ENCODE peak calls at places on chromosomes 7 and 10, in five cellular contexts. E is lung microvascular endothelial cell, F is cardiac fibroblast, C is NCI-H510A, L is heart right ventricle. Q is an unnamed sample.

GRCh38 chr7:78716876-78717275 is 736.6 kb downstream of the MAGI2 start:
- DNase-seq in L (no peak), F (no peak), C (no peak), E (no peak), Q (no peak)

GRCh38 chr10:76333331-76333730 is 901.9 kb downstream of the LRMDA start:
- DNase-seq in C (no peak), L (no peak), E (no peak), F (no peak), Q (no peak)

GRCh38 chr7:2632717-2633537 is 1.1 kb downstream of the TTYH3 start:
- DNase-seq in L (peak; percentile 70), F (peak; percentile 65), E (peak; percentile 72), C (peak; percentile 79), Q (peak; percentile 77)

GRCh38 chr10:48523212-48523819 is 81.6 kb downstream of the ARHGAP22 start:
- DNase-seq in E (peak; percentile 88), C (no peak), F (peak; percentile 96), L (peak; percentile 48), Q (no peak)

GRCh38 chr10:4205113-4205512 is 420.1 kb upstream of the KLF6 start:
- DNase-seq in C (no peak), F (no peak), E (no peak), L (no peak), Q (no peak)

GRCh38 chr7:888081-889024 is 12.0 kb downstream of the GET4 start:
- DNase-seq in C (no peak), E (no peak), F (no peak), L (peak; percentile 13), Q (no peak)

GRCh38 chr10:131902691-131903090 is 1.9 kb downstream of the PPP2R2D start:
- DNase-seq in C (no peak), F (no peak), E (no peak), L (no peak), Q (no peak)

GRCh38 chr10:119211176-119211575 is 3.8 kb downstream of the GRK5 start:
- DNase-seq in C (no peak), F (peak; percentile 80), E (peak; percentile 57), L (no peak), Q (no peak)

GRCh38 chr10:113530476-113530875 is 22.4 kb upstream of the HABP2 start:
- DNase-seq in L (no peak), F (no peak), C (no peak), E (no peak), Q (no peak)

GRCh38 chr10:17201165-17202013 is at the start of gene TRDMT1:
- DNase-seq in F (peak; percentile 96), E (peak; percentile 96), C (peak; percentile 67), L (peak; percentile 87), Q (peak; percentile 86)

GRCh38 chr7:50359995-50360925 is 55.7 kb downstream of the IKZF1 start:
- DNase-seq in F (peak; percentile 4), L (no peak), C (no peak), E (no peak), Q (peak; percentile 82)

GRCh38 chr7:101216001-101216859 is 1.2 kb downstream of the PLOD3 start:
- DNase-seq in F (peak; percentile 36), E (peak; percentile 29), C (no peak), L (no peak), Q (no peak)

GRCh38 chr10:132670546-132670945 is 115.4 kb downstream of the NKX6-2 start:
- DNase-seq in L (no peak), F (no peak), C (no peak), E (peak; percentile 28), Q (no peak)

GRCh38 chr10:36888925-36889573 is 236.3 kb upstream of the ANKRD30A start:
- DNase-seq in C (no peak), L (no peak), F (peak; percentile 3), E (peak; percentile 28), Q (peak; percentile 66)